ENCODE peak calls at places on chromosomes 7 and 10, in ten cellular contexts. L is HFFc6, Z is H9, A is PC-9, K is tibial nerve, F is vagina, S is endothelial cell, U is HFF-Myc, Y is heart right ventricle, N is fibroblast of mammary gland. G is an unnamed sample.

GRCh38 chr7:97468491-97468890 is 263.4 kb upstream of the TAC1 start:
- DNase-seq in Y (no peak), N (no peak), S (no peak), K (no peak), F (no peak), U (no peak), Z (no peak), L (no peak), A (no peak), G (no peak)

GRCh38 chr7:3083350-3083749 is 39.7 kb upstream of the CARD11 start:
- DNase-seq in U (no peak), K (no peak), S (no peak), A (no peak), Y (no peak), F (no peak), Z (no peak), N (no peak), L (no peak), G (no peak)

GRCh38 chr10:5292196-5292735 is 72.5 kb upstream of the UCN3 start:
- DNase-seq in L (no peak), A (peak), N (no peak), S (no peak), Y (no peak), U (no peak), K (no peak), F (no peak), Z (no peak), G (no peak)

GRCh38 chr7:55245271-55245723 is 119.8 kb upstream of the LANCL2 start:
- DNase-seq in K (no peak), U (no peak), A (peak), S (no peak), Z (no peak), F (no peak), L (peak), Y (no peak), N (peak), G (peak)

GRCh38 chr7:4361774-4362173 is 320.3 kb upstream of the FOXK1 start:
- DNase-seq in U (no peak), Y (no peak), Z (no peak), K (no peak), L (no peak), S (no peak), N (no peak), A (no peak), F (no peak), G (no peak)

GRCh38 chr7:123303926-123304325 is 104.2 kb upstream of the SLC13A1 start:
- DNase-seq in Z (no peak), Y (no peak), F (no peak), N (no peak), L (no peak), U (no peak), A (no peak), S (no peak), K (no peak), G (no peak)

GRCh38 chr7:150384406-150385239 is 5.5 kb downstream of the ZNF775 start:
- DNase-seq in A (no peak), L (no peak), Y (no peak), F (no peak), Z (no peak), K (no peak), N (no peak), S (no peak), U (no peak), G (no peak)

GRCh38 chr10:43585046-43585445 is 10.6 kb upstream of the ZNF239 start:
- DNase-seq in U (no peak), F (no peak), K (no peak), Y (no peak), N (peak), A (no peak), S (no peak), L (peak), Z (no peak), G (no peak)

GRCh38 chr10:62437696-62438095 is 63.5 kb downstream of the ZNF365 start:
- DNase-seq in U (peak), K (peak), Z (no peak), L (peak), A (no peak), Y (no peak), S (peak), F (no peak), N (peak), G (peak)

GRCh38 chr10:14084875-14085274 is 245.8 kb downstream of the FRMD4A start:
- DNase-seq in Z (no peak), K (no peak), S (no peak), N (no peak), U (no peak), Y (no peak), L (no peak), F (no peak), A (no peak), G (no peak)

GRCh38 chr10:58856508-58857240 is 319.8 kb upstream of the PHYHIPL start:
- DNase-seq in Y (no peak), A (peak), Z (peak), K (peak), U (peak), N (peak), L (peak), F (no peak), S (no peak), G (peak)

GRCh38 chr10:75229961-75230360 is 5.8 kb downstream of the COMTD1 start:
- DNase-seq in S (no peak), L (no peak), N (peak), Z (no peak), F (no peak), K (no peak), A (no peak), Y (no peak), U (no peak), G (no peak)

GRCh38 chr10:127907411-127908105 is 655 bp downstream of the PTPRE start:
- DNase-seq in F (peak), Z (no peak), U (no peak), K (no peak), N (peak), S (no peak), A (no peak), Y (peak), L (no peak), G (no peak)

GRCh38 chr7:35329026-35329425 is 75.1 kb upstream of the TBX20 start:
- DNase-seq in Z (no peak), N (no peak), F (no peak), L (no peak), A (no peak), S (no peak), Y (no peak), U (no peak), K (no peak), G (no peak)

GRCh38 chr7:132756482-132756990 is 180.3 kb upstream of the PLXNA4 start:
- DNase-seq in L (no peak), F (no peak), U (no peak), K (no peak), A (no peak), Z (no peak), Y (no peak), N (no peak), S (no peak), G (no peak)

GRCh38 chr7:132758983-132759382 is 182.7 kb upstream of the PLXNA4 start:
- DNase-seq in U (no peak), K (no peak), Y (no peak), S (no peak), F (no peak), Z (no peak), N (no peak), L (no peak), A (no peak), G (no peak)

GRCh38 chr7:132755538-132756481 is 179.5 kb upstream of the PLXNA4 start:
- DNase-seq in U (no peak), N (no peak), Z (no peak), L (no peak), Y (no peak), F (no peak), K (no peak), A (no peak), S (no peak), G (no peak)

GRCh38 chr7:132759482-132760240 is 183.4 kb upstream of the PLXNA4 start:
- DNase-seq in N (no peak), S (no peak), F (no peak), Y (no peak), U (no peak), L (no peak), K (no peak), A (peak), Z (no peak), G (no peak)

DNA sequence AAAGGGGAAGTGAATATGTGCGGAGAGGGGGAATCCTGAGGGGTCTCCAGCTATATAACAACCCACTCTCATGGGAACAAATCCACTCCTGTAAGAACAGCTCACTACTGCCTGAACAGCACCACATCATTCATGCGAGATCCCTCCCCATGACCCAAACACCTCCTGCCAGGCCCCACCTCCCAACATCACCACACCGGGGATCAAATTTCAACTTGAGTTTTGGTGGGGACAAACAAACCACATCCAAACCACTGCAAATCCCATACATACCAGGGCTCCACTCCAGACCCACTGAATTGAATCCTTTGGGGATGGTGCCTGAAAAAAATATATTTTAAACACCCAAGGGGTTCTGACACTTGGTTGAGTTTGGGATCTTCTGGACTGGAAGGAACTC is 181.5 kb upstream of the PLXNA4 start:
- DNase-seq in F (no peak), Y (no peak), N (peak), S (no peak), K (no peak), A (no peak), Z (no peak), U (no peak), L (no peak), G (no peak)
- TF ChIP-seq CTCF in F (no peak), Y (no peak), N (no peak), S (no peak), K (no peak), A (no peak), Z (no peak), U (no peak), L (no peak), G (no peak)

DNA sequence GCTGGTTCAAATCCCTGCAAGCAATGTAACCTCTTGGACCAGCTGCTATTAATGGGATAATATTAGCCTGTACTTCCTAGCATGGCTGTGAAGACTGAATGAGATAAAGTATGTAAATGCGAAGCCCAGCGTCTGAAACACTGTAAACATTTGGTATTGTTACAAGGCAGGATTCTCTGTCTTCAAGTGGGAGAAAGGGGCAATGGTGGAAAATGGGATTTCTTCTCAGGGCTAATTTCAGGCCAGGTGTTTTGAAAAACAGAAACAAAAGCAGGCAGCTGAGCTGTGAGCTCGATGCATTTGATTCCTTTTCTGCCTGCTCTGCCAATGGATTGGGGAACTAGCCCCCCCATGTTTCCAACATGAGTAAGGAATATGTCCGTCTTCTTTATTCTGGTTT is 732.1 kb upstream of the AUTS2 start:
- DNase-seq in S (no peak), Y (no peak), F (no peak), L (no peak), Z (no peak), N (no peak), U (no peak), K (no peak), A (no peak), G (no peak)
- TF ChIP-seq CTCF in S (no peak), Y (no peak), F (no peak), L (no peak), Z (no peak), N (no peak), U (no peak), K (no peak), A (no peak), G (no peak)

DNA sequence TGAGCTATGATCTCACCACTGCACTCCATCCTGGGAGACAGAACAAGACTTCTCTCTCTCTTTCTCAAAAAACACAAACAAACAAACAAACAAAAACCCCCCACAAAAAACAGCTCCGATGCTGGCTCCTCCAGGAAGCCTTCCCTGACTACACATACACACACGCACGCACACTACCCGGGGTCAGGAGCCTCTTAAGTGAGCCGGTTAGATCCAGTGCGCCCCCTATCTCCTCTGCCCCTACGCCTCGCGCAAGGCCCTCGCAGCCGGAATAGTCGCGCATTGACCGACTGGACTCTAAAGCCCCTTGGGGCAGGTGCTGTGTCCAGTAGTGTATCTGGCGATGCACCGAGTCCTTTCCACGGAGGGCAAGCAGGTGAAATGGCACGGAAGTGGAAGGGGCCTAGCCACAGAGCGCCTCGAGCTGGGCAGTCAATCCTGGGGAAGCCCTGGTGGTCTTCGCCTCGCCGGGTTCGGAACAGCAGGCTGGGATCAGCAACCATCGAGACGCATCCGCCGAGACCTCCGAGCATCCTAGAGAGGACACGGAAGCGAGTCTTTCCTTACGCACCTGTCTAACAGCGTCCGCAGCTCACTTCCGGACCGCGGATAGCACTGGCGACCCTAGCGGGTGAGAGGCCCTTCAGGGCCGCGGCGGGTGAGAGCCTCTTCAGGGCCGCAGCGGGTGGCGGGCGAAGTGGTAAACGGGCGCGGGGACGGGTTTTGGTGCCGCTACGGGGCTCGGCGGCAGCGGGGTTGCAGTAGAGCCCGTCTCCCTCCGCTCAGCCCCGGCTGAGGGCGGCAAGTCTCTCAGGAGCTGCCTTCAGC is at the start of gene ZSCAN25:
- DNase-seq in S (peak), A (peak), Y (peak), Z (peak), K (peak), N (peak), F (no peak), L (peak), U (peak), G (peak)
- TF ChIP-seq CTCF in S (no peak), A (peak), Y (no peak), Z (peak), K (no peak), N (peak), F (no peak), L (peak), U (peak), G (peak)

GRCh38 chr7:127632276-127632910 is 14.5 kb upstream of the PAX4 start:
- DNase-seq in U (no peak), Y (no peak), F (no peak), S (no peak), N (peak), Z (no peak), K (no peak), A (no peak), L (peak), G (peak)

GRCh38 chr7:127628445-127628844 is 10.5 kb upstream of the PAX4 start:
- DNase-seq in K (no peak), L (no peak), Y (no peak), F (no peak), Z (peak), S (peak), U (no peak), N (no peak), A (no peak), G (no peak)

DNA sequence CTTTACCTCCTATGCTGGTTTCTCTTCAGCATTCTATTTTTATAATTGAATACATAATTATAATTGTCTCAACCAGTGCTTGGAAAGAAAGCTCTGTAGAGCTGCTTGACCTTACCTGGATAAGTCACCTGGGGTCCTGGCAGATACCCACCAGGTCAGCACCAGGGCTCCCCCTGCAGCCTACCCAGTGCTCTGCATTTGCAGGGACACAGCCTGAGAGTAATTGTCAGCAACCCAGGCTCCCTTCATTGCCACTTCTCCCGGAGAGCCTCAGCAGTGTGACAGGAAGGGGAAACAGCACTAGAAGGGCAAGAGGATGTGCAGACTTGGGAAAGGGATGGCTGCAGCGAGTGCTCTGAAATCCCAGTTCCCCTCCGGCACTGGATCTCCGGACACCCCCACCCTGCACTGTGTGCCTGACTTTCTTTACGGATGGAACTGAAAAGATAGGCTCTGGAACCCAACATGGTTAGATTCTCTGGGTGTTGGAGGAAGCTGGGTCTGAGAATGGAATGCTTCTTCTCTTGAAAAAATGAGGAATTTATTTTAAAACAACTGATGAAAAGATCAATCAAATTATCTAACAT is 11.4 kb upstream of the PAX4 start:
- DNase-seq in K (no peak), Y (no peak), S (peak), U (no peak), A (peak), L (no peak), Z (peak), N (no peak), F (no peak), G (no peak)
- TF ChIP-seq CTCF in K (no peak), Y (no peak), S (no peak), U (peak), A (peak), L (peak), Z (peak), N (peak), F (no peak), G (peak)

GRCh38 chr10:12975266-12975665 is 26.2 kb downstream of the CCDC3 start:
- DNase-seq in Y (no peak), K (no peak), F (peak), Z (no peak), N (no peak), A (no peak), U (no peak), S (peak), L (no peak), G (no peak)
- TF ChIP-seq CTCF in Y (no peak), K (no peak), F (no peak), Z (peak), N (no peak), A (peak), U (no peak), S (peak), L (no peak), G (no peak)

GRCh38 chr10:9825491-9826018 is 1192.1 kb upstream of the CELF2 start:
- DNase-seq in Z (no peak), K (no peak), N (no peak), A (no peak), U (no peak), L (no peak), F (no peak), Y (no peak), S (peak), G (no peak)

GRCh38 chr10:9828110-9828509 is 1189.6 kb upstream of the CELF2 start:
- DNase-seq in F (no peak), L (no peak), K (no peak), S (no peak), A (no peak), Y (no peak), N (no peak), U (no peak), Z (no peak), G (no peak)

GRCh38 chr10:9823268-9823930 is 1194.3 kb upstream of the CELF2 start:
- DNase-seq in K (no peak), A (no peak), F (no peak), S (no peak), L (no peak), Z (no peak), Y (no peak), U (no peak), N (peak), G (no peak)

GRCh38 chr10:9819756-9820494 is 1197.7 kb upstream of the CELF2 start:
- DNase-seq in F (no peak), U (no peak), Y (no peak), K (no peak), A (no peak), S (no peak), Z (no peak), N (no peak), L (no peak), G (no peak)

GRCh38 chr10:9824546-9825164 is 1193.0 kb upstream of the CELF2 start:
- DNase-seq in Z (no peak), L (no peak), Y (no peak), F (no peak), U (no peak), N (no peak), K (no peak), S (no peak), A (no peak), G (no peak)
- TF ChIP-seq CTCF in Z (no peak), L (no peak), Y (no peak), F (no peak), U (no peak), N (no peak), K (no peak), S (no peak), A (no peak), G (no peak)

GRCh38 chr10:71828702-71829101 is 22.3 kb downstream of the PSAP start:
- DNase-seq in A (no peak), U (no peak), L (no peak), S (no peak), N (no peak), K (no peak), Y (no peak), Z (no peak), F (no peak), G (no peak)

GRCh38 chr10:71827828-71828227 is 23.2 kb downstream of the PSAP start:
- DNase-seq in Y (no peak), S (no peak), U (no peak), L (no peak), N (no peak), F (no peak), K (no peak), Z (no peak), A (no peak), G (no peak)

GRCh38 chr10:71823356-71823755 is 27.7 kb downstream of the PSAP start:
- DNase-seq in Z (no peak), U (no peak), N (no peak), F (no peak), L (no peak), S (no peak), K (no peak), Y (no peak), A (no peak), G (no peak)

GRCh38 chr10:71821909-71822763 is 28.9 kb downstream of the PSAP start:
- DNase-seq in Z (no peak), A (no peak), N (peak), U (no peak), L (peak), F (no peak), K (no peak), Y (no peak), S (no peak), G (no peak)

GRCh38 chr10:71825217-71825616 is 25.8 kb downstream of the PSAP start:
- DNase-seq in A (no peak), U (no peak), N (no peak), F (no peak), K (no peak), S (no peak), Z (no peak), Y (no peak), L (no peak), G (no peak)
- TF ChIP-seq CTCF in A (no peak), U (no peak), N (no peak), F (no peak), K (no peak), S (no peak), Z (peak), Y (no peak), L (peak), G (no peak)

G was measured in AG09319.